ENCODE peak calls at places on chromosomes 2 and 18, in nine cellular contexts. One of them, this sample, is unnamed.

GRCh38 chr2:240149943-240150784 is 9.7 kb upstream of the OTOS start:
- DNase-seq in adrenal gland: peak
- DNase-seq in HepG2: peak
- DNase-seq in fibroblast of pulmonary artery: peak
- DNase-seq in Peyer's patch: no peak
- DNase-seq in MM.1S: no peak
- DNase-seq in nephron progenitor cell: peak
- DNase-seq in transverse colon: no peak
- DNase-seq in NB4: peak
- DNase-seq in this sample: peak

GRCh38 chr2:113220970-113221708 is 47.4 kb downstream of the PSD4 start:
- DNase-seq in adrenal gland: no peak
- DNase-seq in HepG2: no peak
- DNase-seq in fibroblast of pulmonary artery: no peak
- DNase-seq in Peyer's patch: no peak
- DNase-seq in MM.1S: no peak
- DNase-seq in nephron progenitor cell: no peak
- DNase-seq in transverse colon: no peak
- DNase-seq in NB4: no peak
- DNase-seq in this sample: no peak

GRCh38 chr2:181420259-181421130 is 36.7 kb upstream of the ITGA4 start:
- DNase-seq in adrenal gland: no peak
- DNase-seq in HepG2: no peak
- DNase-seq in fibroblast of pulmonary artery: no peak
- DNase-seq in Peyer's patch: no peak
- DNase-seq in MM.1S: no peak
- DNase-seq in nephron progenitor cell: no peak
- DNase-seq in transverse colon: no peak
- DNase-seq in NB4: no peak
- DNase-seq in this sample: no peak

GRCh38 chr2:62217980-62218379 is 22.1 kb downstream of the B3GNT2 start:
- DNase-seq in adrenal gland: no peak
- DNase-seq in HepG2: no peak
- DNase-seq in fibroblast of pulmonary artery: peak
- DNase-seq in Peyer's patch: no peak
- DNase-seq in MM.1S: no peak
- DNase-seq in nephron progenitor cell: no peak
- DNase-seq in transverse colon: no peak
- DNase-seq in NB4: no peak
- DNase-seq in this sample: no peak

GRCh38 chr18:56641714-56642331 is 3.4 kb upstream of the TXNL1 start:
- DNase-seq in adrenal gland: no peak
- DNase-seq in HepG2: peak
- DNase-seq in fibroblast of pulmonary artery: peak
- DNase-seq in Peyer's patch: no peak
- DNase-seq in MM.1S: no peak
- DNase-seq in nephron progenitor cell: no peak
- DNase-seq in transverse colon: no peak
- DNase-seq in NB4: no peak
- DNase-seq in this sample: no peak

GRCh38 chr2:72917138-72917874 is at the start of gene EMX1:
- DNase-seq in adrenal gland: peak
- DNase-seq in HepG2: peak
- DNase-seq in fibroblast of pulmonary artery: no peak
- DNase-seq in Peyer's patch: peak
- DNase-seq in MM.1S: peak
- DNase-seq in nephron progenitor cell: peak
- DNase-seq in transverse colon: peak
- DNase-seq in NB4: no peak
- DNase-seq in this sample: peak

GRCh38 chr2:15673919-15674636 is 82.4 kb downstream of the DDX1 start:
- DNase-seq in adrenal gland: no peak
- DNase-seq in HepG2: peak
- DNase-seq in fibroblast of pulmonary artery: peak
- DNase-seq in Peyer's patch: no peak
- DNase-seq in MM.1S: no peak
- DNase-seq in nephron progenitor cell: peak
- DNase-seq in transverse colon: no peak
- DNase-seq in NB4: peak
- DNase-seq in this sample: no peak

GRCh38 chr2:20411361-20411894 is 35.4 kb upstream of the RHOB start:
- DNase-seq in adrenal gland: peak
- DNase-seq in HepG2: peak
- DNase-seq in fibroblast of pulmonary artery: peak
- DNase-seq in Peyer's patch: peak
- DNase-seq in MM.1S: peak
- DNase-seq in nephron progenitor cell: peak
- DNase-seq in transverse colon: peak
- DNase-seq in NB4: peak
- DNase-seq in this sample: peak

GRCh38 chr2:232309592-232309991 is 69.0 kb upstream of the ALPP start:
- DNase-seq in adrenal gland: no peak
- DNase-seq in HepG2: no peak
- DNase-seq in fibroblast of pulmonary artery: no peak
- DNase-seq in Peyer's patch: peak
- DNase-seq in MM.1S: no peak
- DNase-seq in nephron progenitor cell: no peak
- DNase-seq in transverse colon: no peak
- DNase-seq in NB4: peak
- DNase-seq in this sample: no peak

GRCh38 chr2:15337996-15338666 is 223.0 kb downstream of the NBAS start:
- DNase-seq in adrenal gland: no peak
- DNase-seq in HepG2: no peak
- DNase-seq in fibroblast of pulmonary artery: no peak
- DNase-seq in Peyer's patch: no peak
- DNase-seq in MM.1S: no peak
- DNase-seq in nephron progenitor cell: no peak
- DNase-seq in transverse colon: no peak
- DNase-seq in NB4: no peak
- DNase-seq in this sample: no peak

GRCh38 chr18:56321470-56321869 is 316.9 kb downstream of the TXNL1 start:
- DNase-seq in adrenal gland: peak
- DNase-seq in HepG2: no peak
- DNase-seq in fibroblast of pulmonary artery: peak
- DNase-seq in Peyer's patch: no peak
- DNase-seq in MM.1S: peak
- DNase-seq in nephron progenitor cell: no peak
- DNase-seq in transverse colon: no peak
- DNase-seq in NB4: no peak
- DNase-seq in this sample: no peak

GRCh38 chr2:109638807-109639206 is 24.6 kb downstream of the SOWAHC start:
- DNase-seq in adrenal gland: no peak
- DNase-seq in HepG2: no peak
- DNase-seq in fibroblast of pulmonary artery: peak
- DNase-seq in Peyer's patch: no peak
- DNase-seq in MM.1S: no peak
- DNase-seq in nephron progenitor cell: no peak
- DNase-seq in transverse colon: no peak
- DNase-seq in NB4: no peak
- DNase-seq in this sample: no peak

GRCh38 chr2:98500561-98500960 is 55.9 kb downstream of the INPP4A start:
- DNase-seq in adrenal gland: no peak
- DNase-seq in HepG2: no peak
- DNase-seq in fibroblast of pulmonary artery: no peak
- DNase-seq in Peyer's patch: no peak
- DNase-seq in MM.1S: no peak
- DNase-seq in nephron progenitor cell: no peak
- DNase-seq in transverse colon: no peak
- DNase-seq in NB4: no peak
- DNase-seq in this sample: no peak

DNA sequence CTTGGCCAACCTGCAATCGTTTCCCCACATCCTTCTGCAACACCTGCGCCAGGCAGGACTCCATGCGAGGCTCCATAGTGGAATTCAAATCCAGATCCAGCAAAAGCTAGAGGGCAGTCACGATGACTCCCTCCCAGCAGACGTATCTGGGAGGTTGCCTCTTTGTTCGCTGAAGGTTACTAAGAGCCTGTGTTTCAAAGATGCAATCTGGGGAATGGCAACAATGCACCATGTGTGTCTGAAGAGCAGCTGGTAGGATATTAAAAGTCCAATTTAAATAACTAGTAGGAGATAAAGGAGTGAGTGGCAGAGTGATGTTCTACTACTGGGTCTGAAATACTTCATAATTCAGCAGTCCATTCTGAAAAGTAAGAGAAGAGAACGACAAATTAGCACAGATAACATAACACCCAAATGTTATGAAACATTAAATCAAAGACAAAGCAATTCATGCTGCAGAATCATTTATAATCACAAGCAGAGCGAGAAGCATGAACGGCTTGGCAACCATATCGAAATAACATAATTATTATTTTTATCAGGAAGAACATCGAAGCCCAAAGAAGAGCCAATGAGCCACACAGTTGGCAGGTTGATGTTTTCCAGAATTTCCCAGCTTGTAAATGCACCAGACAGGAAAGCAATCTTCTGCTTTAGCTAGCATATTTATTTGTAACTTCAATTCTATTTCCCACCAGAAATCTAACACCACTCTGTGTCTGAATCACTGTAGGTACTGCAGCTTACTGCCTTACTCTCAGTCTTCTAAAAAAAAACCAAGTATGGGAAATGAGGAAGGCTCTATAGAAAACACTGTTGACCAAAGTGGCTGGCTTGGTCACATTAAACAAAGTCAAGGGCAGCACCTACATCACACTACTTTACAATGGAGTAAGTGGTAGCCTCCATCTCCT is 43.2 kb downstream of the CLASP1 start:
- DNase-seq in adrenal gland: no peak
- DNase-seq in HepG2: no peak
- DNase-seq in fibroblast of pulmonary artery: no peak
- DNase-seq in Peyer's patch: no peak
- DNase-seq in MM.1S: no peak
- DNase-seq in nephron progenitor cell: no peak
- DNase-seq in transverse colon: no peak
- DNase-seq in NB4: no peak
- DNase-seq in this sample: no peak
- TF ChIP-seq CTCF in adrenal gland: no peak
- TF ChIP-seq CTCF in HepG2: no peak
- TF ChIP-seq CTCF in fibroblast of pulmonary artery: no peak
- TF ChIP-seq CTCF in Peyer's patch: no peak
- TF ChIP-seq CTCF in MM.1S: no peak
- TF ChIP-seq CTCF in nephron progenitor cell: no peak
- TF ChIP-seq CTCF in transverse colon: no peak
- TF ChIP-seq CTCF in NB4: no peak
- TF ChIP-seq CTCF in this sample: no peak

GRCh38 chr18:76679877-76680276 is 142.5 kb upstream of the ZNF236 start:
- DNase-seq in adrenal gland: no peak
- DNase-seq in HepG2: no peak
- DNase-seq in fibroblast of pulmonary artery: no peak
- DNase-seq in Peyer's patch: no peak
- DNase-seq in MM.1S: no peak
- DNase-seq in nephron progenitor cell: no peak
- DNase-seq in transverse colon: no peak
- DNase-seq in NB4: no peak
- DNase-seq in this sample: no peak

GRCh38 chr18:76674596-76674995 is 147.8 kb upstream of the ZNF236 start:
- DNase-seq in adrenal gland: no peak
- DNase-seq in HepG2: no peak
- DNase-seq in fibroblast of pulmonary artery: no peak
- DNase-seq in Peyer's patch: no peak
- DNase-seq in MM.1S: no peak
- DNase-seq in nephron progenitor cell: no peak
- DNase-seq in transverse colon: no peak
- DNase-seq in NB4: no peak
- DNase-seq in this sample: no peak

GRCh38 chr18:76678248-76678647 is 144.1 kb upstream of the ZNF236 start:
- DNase-seq in adrenal gland: no peak
- DNase-seq in HepG2: no peak
- DNase-seq in fibroblast of pulmonary artery: no peak
- DNase-seq in Peyer's patch: no peak
- DNase-seq in MM.1S: no peak
- DNase-seq in nephron progenitor cell: no peak
- DNase-seq in transverse colon: no peak
- DNase-seq in NB4: no peak
- DNase-seq in this sample: no peak

GRCh38 chr18:76684265-76684664 is 138.1 kb upstream of the ZNF236 start:
- DNase-seq in adrenal gland: no peak
- DNase-seq in HepG2: no peak
- DNase-seq in fibroblast of pulmonary artery: no peak
- DNase-seq in Peyer's patch: no peak
- DNase-seq in MM.1S: no peak
- DNase-seq in nephron progenitor cell: no peak
- DNase-seq in transverse colon: no peak
- DNase-seq in NB4: no peak
- DNase-seq in this sample: no peak

DNA sequence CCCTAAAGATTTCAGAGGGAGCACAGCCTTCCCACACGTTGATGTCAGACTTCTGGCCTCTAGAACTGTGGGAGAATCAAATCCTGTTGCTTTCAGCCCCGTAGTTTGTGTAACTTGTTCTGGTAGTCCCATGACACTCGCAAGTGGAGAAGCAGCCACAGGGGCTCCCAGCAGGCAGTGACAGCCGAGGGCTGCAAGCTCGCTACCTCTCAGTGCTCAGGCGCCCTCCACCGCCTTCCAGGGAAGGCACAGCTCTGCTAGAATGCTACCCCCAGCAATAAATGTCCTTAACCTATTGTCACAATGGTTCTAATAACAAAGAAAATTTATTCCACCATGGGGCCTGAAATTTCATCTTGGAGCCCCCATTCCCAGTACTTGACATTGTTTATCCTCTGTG is 143.1 kb upstream of the ZNF236 start:
- DNase-seq in adrenal gland: no peak
- DNase-seq in HepG2: peak
- DNase-seq in fibroblast of pulmonary artery: no peak
- DNase-seq in Peyer's patch: no peak
- DNase-seq in MM.1S: no peak
- DNase-seq in nephron progenitor cell: peak
- DNase-seq in transverse colon: no peak
- DNase-seq in NB4: peak
- DNase-seq in this sample: no peak
- TF ChIP-seq CTCF in adrenal gland: no peak
- TF ChIP-seq CTCF in HepG2: peak
- TF ChIP-seq CTCF in fibroblast of pulmonary artery: no peak
- TF ChIP-seq CTCF in Peyer's patch: no peak
- TF ChIP-seq CTCF in MM.1S: no peak
- TF ChIP-seq CTCF in nephron progenitor cell: no peak
- TF ChIP-seq CTCF in transverse colon: no peak
- TF ChIP-seq CTCF in NB4: no peak
- TF ChIP-seq CTCF in this sample: no peak

GRCh38 chr2:28663359-28663758 is 88.3 kb upstream of the PPP1CB start:
- DNase-seq in adrenal gland: no peak
- DNase-seq in HepG2: peak
- DNase-seq in fibroblast of pulmonary artery: peak
- DNase-seq in Peyer's patch: no peak
- DNase-seq in MM.1S: no peak
- DNase-seq in nephron progenitor cell: no peak
- DNase-seq in transverse colon: no peak
- DNase-seq in NB4: no peak
- DNase-seq in this sample: no peak
- TF ChIP-seq CTCF in adrenal gland: no peak
- TF ChIP-seq CTCF in HepG2: no peak
- TF ChIP-seq CTCF in fibroblast of pulmonary artery: peak
- TF ChIP-seq CTCF in Peyer's patch: no peak
- TF ChIP-seq CTCF in MM.1S: no peak
- TF ChIP-seq CTCF in nephron progenitor cell: no peak
- TF ChIP-seq CTCF in transverse colon: peak
- TF ChIP-seq CTCF in NB4: no peak
- TF ChIP-seq CTCF in this sample: no peak

DNA sequence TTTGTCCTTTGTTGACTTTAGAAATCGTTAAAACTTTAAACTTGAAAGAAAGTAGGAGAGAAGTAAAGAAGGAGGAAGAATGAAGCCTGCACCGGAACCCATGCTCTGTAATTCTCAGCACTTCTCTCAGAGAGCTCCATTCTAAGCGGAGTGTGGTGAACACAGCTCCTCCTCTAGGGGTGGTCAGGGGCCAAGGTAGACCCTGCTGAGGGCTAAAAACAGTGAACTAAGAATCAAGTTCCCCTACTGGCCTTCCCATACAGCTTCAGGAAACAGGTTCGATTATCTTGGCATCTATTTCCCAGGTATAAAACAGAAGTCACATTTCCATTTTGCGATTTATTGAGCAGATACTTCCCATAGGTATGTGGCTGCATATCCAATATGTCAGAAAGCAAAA is 92.7 kb upstream of the ASAP2 start:
- DNase-seq in adrenal gland: no peak
- DNase-seq in HepG2: no peak
- DNase-seq in fibroblast of pulmonary artery: no peak
- DNase-seq in Peyer's patch: no peak
- DNase-seq in MM.1S: no peak
- DNase-seq in nephron progenitor cell: no peak
- DNase-seq in transverse colon: no peak
- DNase-seq in NB4: no peak
- DNase-seq in this sample: no peak
- TF ChIP-seq CTCF in adrenal gland: no peak
- TF ChIP-seq CTCF in HepG2: no peak
- TF ChIP-seq CTCF in fibroblast of pulmonary artery: no peak
- TF ChIP-seq CTCF in Peyer's patch: no peak
- TF ChIP-seq CTCF in MM.1S: no peak
- TF ChIP-seq CTCF in nephron progenitor cell: no peak
- TF ChIP-seq CTCF in transverse colon: no peak
- TF ChIP-seq CTCF in NB4: no peak
- TF ChIP-seq CTCF in this sample: no peak